ENCODE peak calls at places on chromosome 18, in five cellular contexts. C is ovary, H is breast epithelium, Z is heart right ventricle, A is neural progenitor cell. W is an unnamed sample.

GRCh38 chr18:46596119-46596518 is 60.9 kb downstream of the LOXHD1 start:
- DNase-seq in C (no peak), H (no peak), Z (no peak), A (no peak), W (no peak)

GRCh38 chr18:24502621-24503020 is 42.2 kb downstream of the HRH4 start:
- DNase-seq in C (no peak), H (no peak), Z (no peak), A (no peak), W (no peak)

GRCh38 chr18:48795696-48796095 is 155.1 kb downstream of the SMAD7 start:
- DNase-seq in C (no peak), H (no peak), Z (no peak), A (no peak), W (no peak)

GRCh38 chr18:79337620-79338019 is 58.1 kb upstream of the NFATC1 start:
- DNase-seq in C (no peak), H (no peak), Z (no peak), A (no peak), W (no peak)

GRCh38 chr18:27605107-27605834 is 420.2 kb upstream of the CHST9 start:
- DNase-seq in C (peak), H (peak), Z (no peak), A (peak), W (no peak)

GRCh38 chr18:80109676-80110078 is 615 bp downstream of the ADNP2 start:
- DNase-seq in C (peak), H (peak), Z (peak), A (peak), W (peak)

GRCh38 chr18:69996951-69997798 is 49.5 kb upstream of the CD226 start:
- DNase-seq in C (no peak), H (no peak), Z (no peak), A (no peak), W (no peak)

GRCh38 chr18:65017372-65017760 is 733.4 kb upstream of the CDH7 start:
- DNase-seq in C (no peak), H (no peak), Z (no peak), A (no peak), W (no peak)

GRCh38 chr18:72588339-72588738 is 44.2 kb upstream of the CBLN2 start:
- DNase-seq in C (no peak), H (no peak), Z (no peak), A (no peak), W (no peak)

GRCh38 chr18:25399554-25399953 is 47.6 kb upstream of the ZNF521 start:
- DNase-seq in C (no peak), H (no peak), Z (no peak), A (no peak), W (no peak)

GRCh38 chr18:28040216-28040615 is 136.7 kb downstream of the CDH2 start:
- DNase-seq in C (no peak), H (no peak), Z (no peak), A (no peak), W (no peak)

GRCh38 chr18:23377669-23378469 is 75.2 kb upstream of the RIOK3 start:
- DNase-seq in C (no peak), H (no peak), Z (no peak), A (no peak), W (no peak)

GRCh38 chr18:56973487-56973886 is 173.4 kb upstream of the BOD1L2 start:
- DNase-seq in C (no peak), H (no peak), Z (no peak), A (no peak), W (no peak)

GRCh38 chr18:31206787-31207381 is 44.2 kb upstream of the DSC1 start:
- DNase-seq in C (no peak), H (peak), Z (peak), A (peak), W (no peak)

GRCh38 chr18:6401687-6402086 is 13.0 kb downstream of the L3MBTL4 start:
- DNase-seq in C (no peak), H (no peak), Z (no peak), A (peak), W (no peak)

GRCh38 chr18:62717059-62717849 is 1.9 kb downstream of the PHLPP1 start:
- DNase-seq in C (no peak), H (peak), Z (no peak), A (no peak), W (no peak)

GRCh38 chr18:63850010-63850409 is 37.5 kb upstream of the SERPINB2 start:
- DNase-seq in C (no peak), H (no peak), Z (no peak), A (peak), W (no peak)

GRCh38 chr18:22168360-22168921 is 948 bp upstream of the GATA6 start:
- DNase-seq in C (peak), H (no peak), Z (peak), A (peak), W (no peak)

GRCh38 chr18:30454920-30455319 is 587.6 kb downstream of the DSC3 start:
- DNase-seq in C (no peak), H (no peak), Z (no peak), A (no peak), W (no peak)

GRCh38 chr18:9708882-9709877 is 1.1 kb downstream of the RAB31 start:
- DNase-seq in C (peak), H (no peak), Z (peak), A (peak), W (no peak)

GRCh38 chr18:12092398-12093229 is 1.0 kb upstream of the ANKRD62 start:
- DNase-seq in C (no peak), H (no peak), Z (peak), A (peak), W (no peak)

GRCh38 chr18:46755315-46756171 is 1.3 kb downstream of the ST8SIA5 start:
- DNase-seq in C (no peak), H (no peak), Z (no peak), A (peak), W (no peak)

GRCh38 chr18:34492652-34493051 is 217.4 kb upstream of the DTNA start:
- DNase-seq in C (no peak), H (no peak), Z (no peak), A (no peak), W (no peak)

GRCh38 chr18:34493099-34493544 is 217.0 kb upstream of the DTNA start:
- DNase-seq in C (peak), H (peak), Z (peak), A (peak), W (no peak)

GRCh38 chr18:34494359-34494696 is 215.8 kb upstream of the DTNA start:
- DNase-seq in C (no peak), H (peak), Z (peak), A (peak), W (no peak)

GRCh38 chr18:34495434-34495833 is 214.7 kb upstream of the DTNA start:
- DNase-seq in C (no peak), H (no peak), Z (no peak), A (no peak), W (no peak)

GRCh38 chr18:34493566-34494358 is 216.3 kb upstream of the DTNA start:
- DNase-seq in C (no peak), H (peak), Z (peak), A (peak), W (no peak)
- H3K27ac ChIP-seq in C (no peak), H (peak), Z (peak), A (no peak), W (no peak)

GRCh38 chr18:13619505-13620205 is 106.7 kb downstream of the FAM210A start:
- DNase-seq in C (no peak), H (no peak), Z (no peak), A (no peak), W (no peak)

GRCh38 chr18:13617826-13618515 is 108.4 kb downstream of the FAM210A start:
- DNase-seq in C (no peak), H (no peak), Z (no peak), A (no peak), W (no peak)

GRCh38 chr18:13620818-13621445 is 105.4 kb downstream of the FAM210A start:
- DNase-seq in C (no peak), H (no peak), Z (no peak), A (no peak), W (no peak)

GRCh38 chr18:13620206-13620672 is 106.1 kb downstream of the FAM210A start:
- DNase-seq in C (no peak), H (no peak), Z (no peak), A (no peak), W (no peak)

DNA sequence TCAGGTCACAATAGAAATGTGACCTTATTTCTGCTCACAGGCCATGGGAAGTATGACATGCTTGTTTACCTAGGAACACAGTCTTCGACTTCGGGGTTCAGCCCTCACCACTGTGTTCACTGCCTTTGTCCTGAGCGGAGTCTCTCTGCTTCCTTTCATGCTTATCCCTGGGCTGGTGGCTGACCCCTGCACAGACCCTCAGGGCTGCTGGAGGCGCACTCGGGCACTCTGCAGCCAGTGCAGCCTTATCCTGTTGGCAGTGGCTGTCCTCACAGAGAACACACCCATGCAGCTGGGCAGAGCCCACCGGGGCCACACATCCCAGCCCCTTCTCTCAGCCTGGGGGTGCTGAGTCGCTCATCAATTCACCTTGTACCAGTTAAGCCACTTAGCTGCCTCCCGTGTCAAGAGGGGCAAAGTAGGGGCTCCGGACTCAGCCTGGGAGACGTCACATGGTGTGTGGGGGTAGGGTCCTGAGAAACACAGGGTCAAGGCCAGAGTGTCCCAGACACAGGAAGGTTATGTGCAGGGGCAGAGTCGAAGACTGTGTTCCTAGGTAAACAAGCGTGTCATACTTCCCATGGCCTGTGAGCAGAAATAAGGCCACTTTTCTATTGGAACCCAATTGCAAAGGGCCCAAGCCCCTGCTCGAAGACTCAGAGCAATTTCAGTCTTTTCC is 107.5 kb downstream of the FAM210A start:
- DNase-seq in C (no peak), H (no peak), Z (no peak), A (no peak), W (no peak)
- H3K27ac ChIP-seq in C (no peak), H (no peak), Z (no peak), A (no peak), W (no peak)

GRCh38 chr18:2146092-2146491 is 425.2 kb downstream of the METTL4 start:
- DNase-seq in C (no peak), H (no peak), Z (no peak), A (no peak), W (no peak)

GRCh38 chr18:2148823-2149222 is 422.5 kb downstream of the METTL4 start:
- DNase-seq in C (no peak), H (no peak), Z (no peak), A (no peak), W (no peak)

GRCh38 chr18:2147424-2147823 is 423.9 kb downstream of the METTL4 start:
- DNase-seq in C (no peak), H (no peak), Z (no peak), A (no peak), W (no peak)

GRCh38 chr18:2147866-2148265 is 423.4 kb downstream of the METTL4 start:
- DNase-seq in C (no peak), H (no peak), Z (peak), A (no peak), W (no peak)

DNA sequence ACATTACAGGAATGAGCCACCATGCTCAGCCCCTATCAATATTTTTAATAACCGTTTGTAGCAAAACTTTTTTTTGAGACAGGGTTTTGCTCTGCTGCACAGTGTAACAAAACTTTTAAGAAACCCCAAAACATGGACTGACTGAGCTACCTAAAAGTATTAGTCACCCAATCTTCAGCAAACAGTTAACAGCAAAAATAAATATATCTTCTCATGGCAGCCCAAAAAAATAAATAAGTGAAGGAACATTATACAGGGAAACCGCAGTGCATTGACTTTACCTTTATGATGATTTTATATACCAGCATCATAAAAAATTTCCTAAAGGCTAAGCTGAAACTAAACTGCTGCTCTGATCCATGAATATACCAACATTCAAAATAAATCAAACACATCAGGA is 424.6 kb downstream of the METTL4 start:
- DNase-seq in C (no peak), H (no peak), Z (no peak), A (no peak), W (no peak)
- H3K27ac ChIP-seq in C (no peak), H (no peak), Z (no peak), A (no peak), W (no peak)

GRCh38 chr18:58267493-58267892 is 223.5 kb downstream of the NEDD4L start:
- DNase-seq in C (no peak), H (no peak), Z (no peak), A (no peak), W (no peak)
- H3K27ac ChIP-seq in C (no peak), H (peak), Z (no peak), A (no peak), W (no peak)

DNA sequence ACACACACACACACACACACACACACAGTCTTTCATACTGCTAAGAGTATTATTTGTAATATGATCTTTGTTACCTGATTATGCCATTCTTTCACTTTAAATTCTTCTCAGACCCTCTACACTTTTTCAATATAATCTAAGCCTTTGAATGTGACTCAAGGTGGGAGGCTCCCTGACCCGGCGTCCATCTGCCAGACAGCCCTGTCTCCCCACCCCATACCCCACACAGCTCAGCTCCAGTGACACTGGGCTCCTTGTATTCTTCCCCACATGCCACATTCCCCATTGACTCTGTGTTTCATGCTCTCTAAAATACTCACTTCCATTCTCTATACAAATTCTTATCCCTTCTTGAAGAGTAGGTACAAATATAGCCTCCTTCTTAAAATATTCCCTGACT is 442.2 kb downstream of the TGIF1 start:
- DNase-seq in C (no peak), H (no peak), Z (no peak), A (no peak), W (no peak)
- H3K27ac ChIP-seq in C (no peak), H (no peak), Z (no peak), A (no peak), W (no peak)

GRCh38 chr18:38028941-38029340 is 463.3 kb upstream of the CELF4 start:
- DNase-seq in C (no peak), H (no peak), Z (no peak), A (no peak), W (no peak)
- H3K27ac ChIP-seq in C (no peak), H (no peak), Z (no peak), A (no peak), W (no peak)

GRCh38 chr18:77366067-77366724 is 116.5 kb downstream of the GALR1 start:
- DNase-seq in C (no peak), H (no peak), Z (no peak), A (no peak), W (no peak)
- H3K27ac ChIP-seq in C (no peak), H (no peak), Z (peak), A (no peak), W (no peak)

GRCh38 chr18:35662293-35663062 is 80.9 kb downstream of the GALNT1 start:
- DNase-seq in C (no peak), H (no peak), Z (no peak), A (no peak), W (no peak)

GRCh38 chr18:35658112-35658511 is 76.6 kb downstream of the GALNT1 start:
- DNase-seq in C (no peak), H (no peak), Z (no peak), A (no peak), W (no peak)

GRCh38 chr18:35661483-35662146 is 80.1 kb downstream of the GALNT1 start:
- DNase-seq in C (no peak), H (no peak), Z (no peak), A (no peak), W (no peak)
- H3K27ac ChIP-seq in C (no peak), H (no peak), Z (no peak), A (no peak), W (no peak)